ENCODE peak calls at places on chromosomes 4 and X, in four cellular contexts. X, R, T and H are unnamed samples.

GRCh38 chrX:49163555-49164419 is 1.2 kb downstream of the MAGIX start:
- DNase-seq in X (peak), R (no peak), T (peak), H (no peak)

GRCh38 chr4:103400405-103400804 is 202.3 kb upstream of the CENPE start:
- DNase-seq in X (no peak), R (peak), T (no peak), H (peak)

GRCh38 chr4:2932561-2932950 is 30.6 kb downstream of the NOP14 start:
- DNase-seq in X (peak), R (no peak), T (no peak), H (no peak)

GRCh38 chr4:40227284-40227683 is 30.5 kb downstream of the RHOH start:
- DNase-seq in X (no peak), R (no peak), T (no peak), H (no peak)

GRCh38 chrX:1444896-1445480 is 7.7 kb downstream of the ASMTL start:
- DNase-seq in X (no peak), R (no peak), T (peak), H (no peak)

GRCh38 chr4:138199568-138200235 is 42.4 kb downstream of the SLC7A11 start:
- DNase-seq in X (no peak), R (no peak), T (no peak), H (peak)

GRCh38 chr4:175671491-175671934 is 140.6 kb downstream of the GPM6A start:
- DNase-seq in X (no peak), R (no peak), T (peak), H (no peak)

GRCh38 chr4:123785515-123785914 is 388.9 kb downstream of the SPRY1 start:
- DNase-seq in X (peak), R (peak), T (peak), H (peak)

GRCh38 chr4:139735381-139736256 is 70.0 kb downstream of the MGST2 start:
- DNase-seq in X (peak), R (no peak), T (peak), H (no peak)

GRCh38 chr4:171846232-171846631 is 33.0 kb downstream of the GALNTL6 start:
- DNase-seq in X (no peak), R (peak), T (peak), H (no peak)

GRCh38 chrX:105701310-105702052 is 120.9 kb upstream of the NRK start:
- DNase-seq in X (no peak), R (peak), T (no peak), H (no peak)

GRCh38 chrX:43469391-43470054 is 186.6 kb upstream of the MAOA start:
- DNase-seq in X (no peak), R (no peak), T (no peak), H (peak)

GRCh38 chr4:125444166-125444565 is 129.4 kb downstream of the FAT4 start:
- DNase-seq in X (no peak), R (no peak), T (no peak), H (no peak)

GRCh38 chr4:3671571-3672464 is 94.4 kb upstream of the ADRA2C start:
- DNase-seq in X (no peak), R (no peak), T (no peak), H (no peak)

GRCh38 chr4:87941537-87942392 is 33.7 kb upstream of the SPP1 start:
- DNase-seq in X (no peak), R (no peak), T (no peak), H (no peak)

GRCh38 chr4:136412708-136413107 is 1119.6 kb downstream of the PCDH18 start:
- DNase-seq in X (no peak), R (no peak), T (no peak), H (peak)

GRCh38 chr4:182876427-182876826 is 40.8 kb downstream of the DCTD start:
- DNase-seq in X (no peak), R (no peak), T (no peak), H (no peak)

GRCh38 chrX:19682712-19683331 is 167.5 kb upstream of the MAP3K15 start:
- DNase-seq in X (peak), R (peak), T (peak), H (no peak)

GRCh38 chr4:187922274-187922673 is 73.3 kb upstream of the ZFP42 start:
- DNase-seq in X (no peak), R (no peak), T (no peak), H (no peak)

GRCh38 chr4:53847935-53848334 is 216.5 kb downstream of the CHIC2 start:
- DNase-seq in X (no peak), R (no peak), T (no peak), H (no peak)

GRCh38 chr4:53505947-53506346 is 85.3 kb downstream of the LNX1 start:
- DNase-seq in X (no peak), R (no peak), T (no peak), H (no peak)

GRCh38 chr4:76194325-76194724 is 19.3 kb downstream of the SCARB2 start:
- DNase-seq in X (peak), R (peak), T (no peak), H (peak)

GRCh38 chr4:83581411-83582288 is 45.7 kb downstream of the GPAT3 start:
- DNase-seq in X (no peak), R (no peak), T (no peak), H (no peak)

GRCh38 chrX:6826856-6827255 is 291.9 kb upstream of the VCX3A start:
- DNase-seq in X (no peak), R (no peak), T (peak), H (no peak)

GRCh38 chr4:123449780-123450179 is 53.2 kb downstream of the SPRY1 start:
- DNase-seq in X (no peak), R (peak), T (no peak), H (peak)

GRCh38 chrX:26050099-26050498 is 88.0 kb upstream of the MAGEB18 start:
- DNase-seq in X (no peak), R (no peak), T (no peak), H (no peak)

GRCh38 chr4:126071346-126072333 is 756.9 kb downstream of the FAT4 start:
- DNase-seq in X (no peak), R (peak), T (no peak), H (no peak)

GRCh38 chr4:123748806-123749205 is 352.2 kb downstream of the SPRY1 start:
- DNase-seq in X (no peak), R (no peak), T (no peak), H (no peak)

GRCh38 chrX:129721870-129722269 is 16.9 kb upstream of the XPNPEP2 start:
- DNase-seq in X (no peak), R (no peak), T (peak), H (no peak)

GRCh38 chrX:1400731-1401471 is 9.0 kb upstream of the SLC25A6 start:
- DNase-seq in X (no peak), R (no peak), T (peak), H (no peak)

GRCh38 chr4:1494416-1495315 is 88.4 kb upstream of the NKX1-1 start:
- DNase-seq in X (no peak), R (no peak), T (no peak), H (no peak)

GRCh38 chr4:53141308-53141707 is 224.6 kb downstream of the SCFD2 start:
- DNase-seq in X (no peak), R (no peak), T (no peak), H (no peak)

GRCh38 chrX:88940904-88941303 is 193.9 kb downstream of the CPXCR1 start:
- DNase-seq in X (no peak), R (no peak), T (no peak), H (no peak)

GRCh38 chr4:56757270-56757746 is 64.2 kb downstream of the SPINK2 start:
- DNase-seq in X (peak), R (no peak), T (peak), H (no peak)

GRCh38 chr4:83170952-83171399 is 56.4 kb upstream of the PLAC8 start:
- DNase-seq in X (no peak), R (no peak), T (no peak), H (no peak)

GRCh38 chrX:102934624-102935023 is 2.4 kb upstream of the RAB40AL start:
- DNase-seq in X (peak), R (no peak), T (peak), H (no peak)

GRCh38 chrX:137031517-137032377 is 2.0 kb downstream of the GPR101 start:
- DNase-seq in X (no peak), R (no peak), T (peak), H (no peak)

GRCh38 chr4:173192375-173193162 is 24.0 kb downstream of the GALNT7 start:
- DNase-seq in X (no peak), R (no peak), T (no peak), H (no peak)

GRCh38 chr4:7621252-7621651 is 186.5 kb upstream of the PSAPL1 start:
- DNase-seq in X (no peak), R (no peak), T (no peak), H (no peak)

GRCh38 chr4:140754918-140755810 is 1.0 kb downstream of the TBC1D9 start:
- DNase-seq in X (no peak), R (no peak), T (no peak), H (no peak)

GRCh38 chr4:157221895-157222763 is 1.6 kb downstream of the GRIA2 start:
- DNase-seq in X (no peak), R (no peak), T (peak), H (no peak)
- H3K4me3 ChIP-seq in X (peak), R (peak), T (peak), H (peak)

GRCh38 chrX:139932077-139932900 is 564 bp downstream of the ATP11C start:
- DNase-seq in X (peak), R (no peak), T (no peak), H (no peak)

GRCh38 chrX:139931646-139932076 is 1.2 kb downstream of the ATP11C start:
- DNase-seq in X (no peak), R (no peak), T (peak), H (no peak)

GRCh38 chrX:139930923-139931645 is 1.8 kb downstream of the ATP11C start:
- DNase-seq in X (no peak), R (no peak), T (peak), H (no peak)

GRCh38 chrX:139932901-139933796 is at the start of gene ATP11C:
- DNase-seq in X (peak), R (no peak), T (peak), H (no peak)

GRCh38 chrX:139929876-139930275 is 3.0 kb downstream of the ATP11C start:
- DNase-seq in X (no peak), R (no peak), T (no peak), H (no peak)
- H3K4me3 ChIP-seq in X (no peak), R (peak), T (no peak), H (peak)

GRCh38 chr4:24850669-24851068 is 55.3 kb downstream of the SOD3 start:
- DNase-seq in X (peak), R (peak), T (no peak), H (peak)
- H3K4me3 ChIP-seq in X (no peak), R (no peak), T (no peak), H (no peak)

DNA sequence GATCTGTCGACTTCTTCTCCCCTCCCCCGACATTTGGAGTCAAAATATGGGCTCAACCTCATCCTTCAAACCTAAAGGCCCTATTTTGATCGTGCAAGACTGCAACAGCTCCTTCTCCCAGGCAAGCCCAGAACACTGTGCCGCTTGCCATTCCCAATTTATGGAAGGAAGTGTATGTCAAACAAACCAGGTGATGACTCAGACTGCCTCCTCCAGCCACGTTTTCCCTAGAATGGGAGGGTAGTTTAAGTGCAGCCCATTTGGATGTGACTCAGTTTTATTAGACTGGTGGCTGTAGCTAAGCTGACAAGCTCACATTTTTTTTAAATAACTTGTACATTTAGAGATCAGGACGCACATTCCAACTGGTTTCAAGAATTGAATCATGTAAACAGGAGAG is 570.4 kb upstream of the DIPK2B start:
- DNase-seq in X (peak), R (peak), T (no peak), H (no peak)
- H3K4me3 ChIP-seq in X (peak), R (peak), T (no peak), H (peak)

GRCh38 chrX:67544281-67544680 is 460 bp downstream of the AR start:
- DNase-seq in X (peak), R (no peak), T (no peak), H (no peak)
- H3K4me3 ChIP-seq in X (peak), R (peak), T (peak), H (peak)

GRCh38 chrX:154784149-154784985 is 20.9 kb downstream of the MPP1 start:
- DNase-seq in X (no peak), R (no peak), T (no peak), H (no peak)
- H3K4me3 ChIP-seq in X (no peak), R (no peak), T (no peak), H (no peak)

GRCh38 chrX:94831364-94831763 is 1157.4 kb downstream of the FAM133A start:
- DNase-seq in X (no peak), R (no peak), T (no peak), H (no peak)
- H3K4me3 ChIP-seq in X (no peak), R (no peak), T (no peak), H (no peak)